ENCODE peak calls at places on chromosomes 3 and 15, in six cellular contexts. O, R, W, L, F and N are unnamed samples.

GRCh38 chr3:108319428-108320053 is 23.2 kb downstream of the HHLA2 start:
- DNase-seq in O (no peak), R (no peak), W (peak), L (no peak), F (no peak), N (no peak)

GRCh38 chr3:54670269-54671000 is 257.4 kb downstream of the LRTM1 start:
- DNase-seq in O (no peak), R (no peak), W (no peak), L (no peak), F (no peak), N (no peak)

GRCh38 chr3:160343132-160343531 is 55.9 kb downstream of the IFT80 start:
- DNase-seq in O (no peak), R (no peak), W (no peak), L (no peak), F (no peak), N (no peak)

GRCh38 chr15:67836477-67836876 is 3.4 kb downstream of the RNU6-1 start:
- DNase-seq in O (peak), R (peak), W (no peak), L (peak), F (peak), N (no peak)

GRCh38 chr15:85421116-85421925 is 40.9 kb downstream of the AKAP13 start:
- DNase-seq in O (no peak), R (no peak), W (no peak), L (no peak), F (no peak), N (no peak)

GRCh38 chr15:48250640-48251076 is 44.6 kb downstream of the SLC12A1 start:
- DNase-seq in O (no peak), R (no peak), W (no peak), L (no peak), F (no peak), N (no peak)

GRCh38 chr3:177431525-177432255 is 234.4 kb upstream of the TBL1XR1 start:
- DNase-seq in O (no peak), R (no peak), W (peak), L (no peak), F (no peak), N (no peak)

GRCh38 chr3:39361252-39361927 is 21.8 kb upstream of the SLC25A38 start:
- DNase-seq in O (no peak), R (no peak), W (no peak), L (no peak), F (peak), N (no peak)

GRCh38 chr3:172626241-172626640 is 84.6 kb downstream of the NCEH1 start:
- DNase-seq in O (no peak), R (no peak), W (no peak), L (no peak), F (no peak), N (no peak)

GRCh38 chr3:198080521-198081384 is 120.7 kb downstream of the LMLN start:
- DNase-seq in O (peak), R (no peak), W (peak), L (peak), F (peak), N (no peak)

GRCh38 chr3:194507571-194507970 is 20.8 kb upstream of the ATP13A3 start:
- DNase-seq in O (no peak), R (no peak), W (no peak), L (no peak), F (no peak), N (no peak)

GRCh38 chr3:58116161-58116955 is 94.4 kb downstream of the DNASE1L3 start:
- DNase-seq in O (peak), R (no peak), W (no peak), L (no peak), F (peak), N (no peak)
- H3K27ac ChIP-seq in O (peak), R (peak), W (no peak), L (no peak), F (peak), N (no peak)

GRCh38 chr3:42014949-42015533 is 53.1 kb upstream of the ULK4 start:
- DNase-seq in O (peak), R (peak), W (peak), L (peak), F (no peak), N (no peak)

GRCh38 chr3:42012378-42012934 is 50.6 kb upstream of the ULK4 start:
- DNase-seq in O (no peak), R (no peak), W (no peak), L (no peak), F (no peak), N (no peak)

GRCh38 chr3:42014443-42014945 is 52.6 kb upstream of the ULK4 start:
- DNase-seq in O (no peak), R (no peak), W (no peak), L (no peak), F (no peak), N (no peak)

GRCh38 chr3:42012935-42013651 is 51.2 kb upstream of the ULK4 start:
- DNase-seq in O (peak), R (peak), W (peak), L (peak), F (peak), N (no peak)

GRCh38 chr3:42013652-42014442 is 51.9 kb upstream of the ULK4 start:
- DNase-seq in O (peak), R (peak), W (peak), L (peak), F (peak), N (no peak)
- TF ChIP-seq CTCF in O (no peak), R (no peak), W (no peak), L (no peak), F (no peak), N (no peak)

GRCh38 chr15:95429345-95429744 is 901.2 kb upstream of the NR2F2 start:
- DNase-seq in O (no peak), R (no peak), W (no peak), L (no peak), F (no peak), N (no peak)
- H3K27ac ChIP-seq in O (no peak), R (no peak), W (no peak), L (no peak), F (no peak), N (no peak)

DNA sequence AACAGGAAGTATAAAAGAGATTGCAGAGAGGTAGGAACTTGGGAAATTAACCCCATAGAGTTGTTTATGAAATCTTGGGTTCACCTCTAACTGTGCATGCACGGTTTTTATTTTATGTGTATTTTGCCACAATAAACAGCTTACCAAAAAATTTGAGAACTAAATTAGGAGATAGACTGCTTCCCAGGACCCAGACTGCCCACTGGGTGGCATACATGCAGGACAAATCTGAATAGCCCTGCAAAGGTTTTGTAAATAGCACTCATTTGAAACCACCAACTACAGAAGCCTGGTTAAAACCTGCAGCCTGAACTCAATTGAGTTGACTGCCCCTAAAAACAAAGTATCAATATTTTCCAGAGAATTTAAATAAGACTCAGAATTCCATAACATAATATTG is 96.4 kb upstream of the SLCO2A1 start:
- DNase-seq in O (no peak), R (no peak), W (no peak), L (no peak), F (no peak), N (no peak)
- TF ChIP-seq CTCF in O (no peak), R (no peak), W (no peak), L (no peak), F (no peak), N (no peak)

GRCh38 chr3:188220097-188220788 is 66.3 kb downstream of the LPP start:
- DNase-seq in O (no peak), R (peak), W (no peak), L (no peak), F (no peak), N (no peak)
- H3K27ac ChIP-seq in O (no peak), R (peak), W (peak), L (peak), F (no peak), N (peak)

DNA sequence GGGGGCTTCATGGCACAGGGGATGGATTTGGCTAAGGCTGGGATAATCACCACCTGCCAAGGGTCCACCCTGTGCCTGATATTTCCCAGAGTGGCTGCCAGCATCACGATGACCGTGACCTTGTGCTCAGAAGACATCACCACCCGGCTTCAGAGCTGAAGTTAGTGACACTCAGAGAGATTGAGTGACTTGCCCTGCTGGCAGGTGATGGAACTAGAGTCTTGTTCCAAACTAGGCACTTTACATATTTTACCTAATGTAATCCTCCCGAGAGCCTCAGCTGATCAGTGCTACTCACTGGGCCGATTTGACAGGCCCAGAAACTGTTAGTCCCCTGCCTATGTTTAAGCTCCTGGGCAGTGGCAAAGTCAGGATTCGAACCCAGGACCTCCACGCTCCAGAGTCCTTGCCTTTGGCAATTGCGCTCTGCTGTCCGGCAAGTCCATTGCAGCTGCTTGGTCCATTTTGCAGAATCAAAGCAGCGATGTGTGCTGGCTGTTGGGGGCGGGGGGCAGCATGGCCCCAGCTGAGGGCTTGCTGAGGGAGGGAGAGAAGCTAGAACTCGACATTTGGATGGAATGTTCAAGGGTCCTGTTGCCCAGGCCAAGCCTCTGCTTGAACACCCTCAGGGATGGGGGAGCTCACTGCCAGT is 74.8 kb upstream of the GATA2 start:
- DNase-seq in O (no peak), R (no peak), W (no peak), L (no peak), F (no peak), N (no peak)
- TF ChIP-seq CTCF in O (no peak), R (no peak), W (no peak), L (no peak), F (no peak), N (no peak)

DNA sequence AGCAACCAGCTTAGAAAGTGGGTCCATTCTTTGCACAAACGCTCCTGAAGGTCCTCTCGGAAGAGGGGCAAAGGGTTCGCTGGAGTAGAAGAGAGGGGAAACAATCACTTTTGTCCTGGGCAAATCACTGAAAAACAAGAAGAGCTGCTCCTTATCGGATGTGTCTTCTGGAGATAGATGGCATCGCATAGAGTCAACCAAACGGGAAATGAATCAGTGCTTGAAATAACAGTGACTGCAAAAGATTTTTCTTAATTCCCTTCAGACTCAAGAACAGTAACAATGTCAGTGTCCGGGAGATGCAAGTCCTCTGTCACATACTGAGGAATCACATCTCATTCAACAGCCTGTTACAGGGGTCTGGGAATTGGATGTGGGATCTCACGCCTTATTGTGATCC is 78.8 kb upstream of the PCSK6 start:
- DNase-seq in O (no peak), R (no peak), W (no peak), L (no peak), F (no peak), N (no peak)
- H3K27ac ChIP-seq in O (no peak), R (no peak), W (no peak), L (no peak), F (no peak), N (no peak)